ENCODE peak calls at places on chromosome 7, in eight cellular contexts. Z, F, G, V, E, W, I and U are unnamed samples.

GRCh38 chr7:156096806-156097538 is 284.7 kb upstream of the SHH start:
- DNase-seq in G (no peak), E (no peak), V (no peak), I (peak; percentile 3), W (no peak), F (no peak), Z (no peak), U (no peak)

GRCh38 chr7:98283127-98283886 is 1.8 kb downstream of the BRI3 start:
- DNase-seq in E (no peak), V (peak; percentile 53), Z (peak; percentile 28), I (peak; percentile 61), W (peak; percentile 85), G (peak; percentile 46), F (peak; percentile 11), U (no peak)

GRCh38 chr7:30559566-30559965 is 35.1 kb upstream of the GARS1 start:
- DNase-seq in G (no peak), E (no peak), W (no peak), Z (no peak), F (no peak), I (peak; percentile 94), V (no peak), U (no peak)

GRCh38 chr7:69992938-69993337 is 394.7 kb downstream of the AUTS2 start:
- DNase-seq in W (no peak), V (no peak), I (no peak), Z (no peak), E (no peak), F (no peak), G (no peak), U (no peak)

GRCh38 chr7:2273866-2274265 is 31.8 kb downstream of the NUDT1 start:
- DNase-seq in E (no peak), F (no peak), Z (no peak), I (no peak), V (no peak), W (no peak), G (no peak), U (no peak)

GRCh38 chr7:147510913-147511312 is 1079.7 kb upstream of the C7orf33 start:
- DNase-seq in Z (no peak), G (no peak), V (no peak), I (no peak), W (no peak), E (no peak), F (peak; percentile 23), U (no peak)

GRCh38 chr7:73701357-73701995 is 18.0 kb downstream of the STX1A start:
- DNase-seq in I (peak; percentile 68), W (peak; percentile 77), F (no peak), Z (peak; percentile 35), G (peak; percentile 73), V (no peak), E (peak; percentile 33), U (peak; percentile 58)

GRCh38 chr7:111329367-111330234 is 232.7 kb downstream of the IMMP2L start:
- DNase-seq in Z (no peak), G (no peak), I (no peak), W (peak; percentile 20), E (no peak), V (peak; percentile 1), F (no peak), U (no peak)

GRCh38 chr7:140685407-140686087 is 11.0 kb upstream of the NDUFB2 start:
- DNase-seq in F (no peak), E (no peak), I (no peak), Z (no peak), V (no peak), W (no peak), G (no peak), U (no peak)

GRCh38 chr7:3879337-3880054 is 578.4 kb downstream of the SDK1 start:
- DNase-seq in F (no peak), W (no peak), Z (no peak), G (no peak), I (no peak), E (no peak), V (no peak), U (no peak)

GRCh38 chr7:73844848-73845460 is 2.6 kb upstream of the METTL27 start:
- DNase-seq in E (no peak), G (peak; percentile 52), I (peak; percentile 92), W (peak; percentile 73), Z (peak; percentile 78), F (peak; percentile 58), V (no peak), U (no peak)

GRCh38 chr7:40483630-40484029 is 348.8 kb downstream of the SUGCT start:
- DNase-seq in E (no peak), Z (no peak), I (peak; percentile 34), V (no peak), G (no peak), F (no peak), W (no peak), U (no peak)